ENCODE peak calls at places on chromosomes 11 and 22, in nine cellular contexts. D is germinal center; S is AG04450; E is amygdala; B is anterior cingulate cortex; P is effector CD4-positive, alpha-beta T cell; G is stimulated activated CD4-positive, alpha-beta T cell treated with anti-CD3 and anti-CD28 coated beads, Interleukin-1b, Interleukin-23, amount 100 ng/mL, for 24 hours; J is NCI-H345; N is NCI-H1105 treated with DMSO at 0.1 percent for 48 hours. O is an unnamed sample.

GRCh38 chr22:44164031-44164430 is 16.7 kb upstream of the PARVG start:
- DNase-seq in S (no peak), P (no peak), D (no peak), G (no peak), J (no peak), B (no peak), E (no peak), N (no peak), O (no peak)

GRCh38 chr11:119571311-119571710 is 148.3 kb upstream of the THY1 start:
- DNase-seq in G (no peak), N (no peak), E (no peak), P (no peak), B (no peak), D (no peak), J (peak), S (no peak), O (no peak)

GRCh38 chr11:122563761-122564160 is 91.8 kb upstream of the UBASH3B start:
- DNase-seq in G (no peak), S (no peak), D (no peak), P (no peak), B (no peak), E (no peak), N (no peak), J (no peak), O (no peak)

GRCh38 chr11:65036931-65037330 is 4.1 kb upstream of the SAC3D1 start:
- DNase-seq in E (no peak), G (no peak), S (no peak), J (no peak), B (peak), N (no peak), D (no peak), P (no peak), O (no peak)

GRCh38 chr11:64378335-64378884 is 19.4 kb downstream of the RPS6KA4 start:
- DNase-seq in E (no peak), G (no peak), N (no peak), J (no peak), B (no peak), P (no peak), S (no peak), D (no peak), O (no peak)

GRCh38 chr11:97743205-97743742 is 1277.5 kb upstream of the CNTN5 start:
- DNase-seq in E (no peak), J (no peak), N (peak), S (no peak), P (no peak), B (no peak), D (no peak), G (no peak), O (no peak)

GRCh38 chr11:65067446-65067845 is 9.1 kb upstream of the NAALADL1 start:
- DNase-seq in E (no peak), P (no peak), B (no peak), N (no peak), G (no peak), D (no peak), S (no peak), J (no peak), O (no peak)

GRCh38 chr11:102196351-102196750 is 86.1 kb downstream of the YAP1 start:
- DNase-seq in D (no peak), B (no peak), G (no peak), P (no peak), N (no peak), E (no peak), J (no peak), S (no peak), O (no peak)

GRCh38 chr11:9210922-9211320 is 54.2 kb downstream of the DENND5A start:
- DNase-seq in G (no peak), P (no peak), B (no peak), S (no peak), N (no peak), D (no peak), E (no peak), J (no peak), O (no peak)

GRCh38 chr11:42625757-42626156 is 686.0 kb upstream of the API5 start:
- DNase-seq in D (no peak), J (no peak), S (no peak), B (no peak), E (no peak), N (no peak), P (no peak), G (no peak), O (no peak)

GRCh38 chr22:20656902-20657836 is 116.7 kb upstream of the SERPIND1 start:
- DNase-seq in D (no peak), N (no peak), S (no peak), P (no peak), B (no peak), G (no peak), E (no peak), J (no peak), O (no peak)

GRCh38 chr22:24440270-24440717 is 12.9 kb downstream of the ADORA2A start:
- DNase-seq in N (no peak), D (no peak), B (no peak), J (no peak), E (no peak), G (no peak), S (no peak), P (no peak), O (no peak)

GRCh38 chr22:45600791-45601730 is 70.6 kb upstream of the ATXN10 start:
- DNase-seq in S (peak), D (no peak), B (no peak), P (no peak), E (no peak), G (no peak), N (no peak), J (no peak), O (no peak)

GRCh38 chr22:45629469-45630089 is 42.1 kb upstream of the ATXN10 start:
- DNase-seq in P (no peak), G (no peak), E (no peak), J (peak), S (no peak), B (no peak), D (no peak), N (no peak), O (no peak)

GRCh38 chr11:126118806-126119205 is 56.1 kb upstream of the CDON start:
- DNase-seq in P (no peak), J (no peak), N (no peak), B (peak), G (no peak), E (no peak), D (no peak), S (no peak), O (no peak)

GRCh38 chr11:61069427-61069826 is 32.9 kb upstream of the CD5 start:
- DNase-seq in N (no peak), P (no peak), G (no peak), E (no peak), D (no peak), J (no peak), S (no peak), B (no peak), O (no peak)

GRCh38 chr11:46363031-46363407 is 15.8 kb downstream of the DGKZ start:
- DNase-seq in P (no peak), B (peak), G (no peak), D (no peak), S (no peak), J (no peak), N (no peak), E (peak), O (no peak)

GRCh38 chr22:44669725-44670027 is 32.3 kb upstream of the PRR5 start:
- DNase-seq in G (no peak), E (no peak), J (no peak), D (no peak), N (no peak), P (no peak), S (no peak), B (no peak), O (no peak)

GRCh38 chr11:47565340-47566165 is at the start of gene PTPMT1:
- DNase-seq in D (peak), J (peak), G (no peak), E (no peak), P (peak), B (peak), N (peak), S (no peak), O (peak)

GRCh38 chr11:78373689-78374088 is 43.9 kb downstream of the GAB2 start:
- DNase-seq in N (no peak), B (no peak), G (no peak), P (no peak), E (no peak), S (no peak), J (no peak), D (no peak), O (no peak)

GRCh38 chr11:98289592-98289991 is 731.2 kb upstream of the CNTN5 start:
- DNase-seq in E (no peak), N (no peak), J (no peak), P (no peak), G (no peak), B (no peak), S (no peak), D (no peak), O (no peak)

GRCh38 chr11:47186076-47186936 is at the start of gene PACSIN3:
- DNase-seq in N (peak), S (no peak), P (peak), E (no peak), B (peak), D (peak), J (peak), G (no peak), O (peak)

GRCh38 chr22:46564084-46564714 is 26.8 kb upstream of the CELSR1 start:
- DNase-seq in D (no peak), G (no peak), S (no peak), N (no peak), B (no peak), E (no peak), J (no peak), P (no peak), O (no peak)

GRCh38 chr22:24146791-24147353 is 34.4 kb upstream of the SUSD2 start:
- DNase-seq in E (no peak), J (no peak), S (peak), P (no peak), D (no peak), N (no peak), B (no peak), G (no peak), O (no peak)

GRCh38 chr11:115739121-115739520 is 234.9 kb upstream of the CADM1 start:
- DNase-seq in B (no peak), J (no peak), E (no peak), P (no peak), G (no peak), S (no peak), D (no peak), N (no peak), O (no peak)

GRCh38 chr11:35919244-35919643 is 24.6 kb upstream of the LDLRAD3 start:
- DNase-seq in S (no peak), G (no peak), P (no peak), D (no peak), E (no peak), J (peak), N (peak), B (peak), O (peak)

GRCh38 chr11:83008581-83008923 is 63.1 kb downstream of the RAB30 start:
- DNase-seq in G (no peak), J (no peak), B (no peak), D (no peak), P (no peak), S (no peak), E (no peak), N (no peak), O (no peak)

GRCh38 chr11:27347949-27348879 is 14.8 kb downstream of the CCDC34 start:
- DNase-seq in N (peak), D (no peak), S (no peak), B (no peak), J (peak), E (no peak), G (no peak), P (no peak), O (peak)

GRCh38 chr11:61533401-61533800 is 24.9 kb downstream of the LRRC10B start:
- DNase-seq in S (no peak), J (peak), E (no peak), G (no peak), D (no peak), P (no peak), B (no peak), N (no peak), O (no peak)

O was measured in NCI-H1930.